ENCODE peak calls at places on chromosomes 16 and 17, in four cellular contexts. One of them, this sample, is unnamed.

GRCh38 chr16:11272921-11273720 is at the start of gene PRM3:
- DNase-seq in H9: no peak
- DNase-seq in K562: no peak
- DNase-seq in endothelial cell of umbilical vein: no peak
- DNase-seq in this sample: no peak

GRCh38 chr16:35398208-35398607 is 1938.8 kb downstream of the TP53TG3F start:
- DNase-seq in H9: no peak
- DNase-seq in K562: no peak
- DNase-seq in endothelial cell of umbilical vein: no peak
- DNase-seq in this sample: no peak

GRCh38 chr16:15574614-15574948 is 68.4 kb downstream of the MARF1 start:
- DNase-seq in H9: no peak
- DNase-seq in K562: no peak
- DNase-seq in endothelial cell of umbilical vein: no peak
- DNase-seq in this sample: no peak

GRCh38 chr17:74008196-74008595 is 195.3 kb upstream of the RPL38 start:
- DNase-seq in H9: peak
- DNase-seq in K562: no peak
- DNase-seq in endothelial cell of umbilical vein: no peak
- DNase-seq in this sample: no peak

GRCh38 chr17:63344383-63344782 is 101.7 kb downstream of the CYB561 start:
- DNase-seq in H9: no peak
- DNase-seq in K562: no peak
- DNase-seq in endothelial cell of umbilical vein: no peak
- DNase-seq in this sample: no peak

GRCh38 chr17:72030067-72030899 is 90.5 kb upstream of the SOX9 start:
- DNase-seq in H9: peak
- DNase-seq in K562: no peak
- DNase-seq in endothelial cell of umbilical vein: no peak
- DNase-seq in this sample: peak

GRCh38 chr16:50440991-50441390 is 72.2 kb upstream of the BRD7 start:
- DNase-seq in H9: no peak
- DNase-seq in K562: no peak
- DNase-seq in endothelial cell of umbilical vein: no peak
- DNase-seq in this sample: no peak

GRCh38 chr16:57704905-57705852 is 10.6 kb downstream of the DRC7 start:
- DNase-seq in H9: no peak
- DNase-seq in K562: no peak
- DNase-seq in endothelial cell of umbilical vein: no peak
- DNase-seq in this sample: no peak

GRCh38 chr17:79985951-79986391 is 49.7 kb downstream of the TBC1D16 start:
- DNase-seq in H9: no peak
- DNase-seq in K562: no peak
- DNase-seq in endothelial cell of umbilical vein: no peak
- DNase-seq in this sample: no peak

GRCh38 chr17:79630821-79631639 is 20.2 kb upstream of the RBFOX3 start:
- DNase-seq in H9: peak
- DNase-seq in K562: no peak
- DNase-seq in endothelial cell of umbilical vein: no peak
- DNase-seq in this sample: no peak

GRCh38 chr17:7626956-7627249 is 718 bp downstream of the SAT2 start:
- DNase-seq in H9: no peak
- DNase-seq in K562: no peak
- DNase-seq in endothelial cell of umbilical vein: no peak
- DNase-seq in this sample: no peak

GRCh38 chr17:57114085-57114673 is 29.1 kb downstream of the AKAP1 start:
- DNase-seq in H9: peak
- DNase-seq in K562: peak
- DNase-seq in endothelial cell of umbilical vein: peak
- DNase-seq in this sample: peak

GRCh38 chr16:14564881-14565687 is 65.0 kb downstream of the PARN start:
- DNase-seq in H9: no peak
- DNase-seq in K562: no peak
- DNase-seq in endothelial cell of umbilical vein: peak
- DNase-seq in this sample: peak

GRCh38 chr17:17343160-17343735 is 40.1 kb downstream of the NT5M start:
- DNase-seq in H9: peak
- DNase-seq in K562: no peak
- DNase-seq in endothelial cell of umbilical vein: no peak
- DNase-seq in this sample: no peak

GRCh38 chr16:59510008-59510424 is 775.9 kb upstream of the GOT2 start:
- DNase-seq in H9: no peak
- DNase-seq in K562: no peak
- DNase-seq in endothelial cell of umbilical vein: no peak
- DNase-seq in this sample: no peak

GRCh38 chr17:4161560-4162221 is 18.7 kb downstream of the CYB5D2 start:
- DNase-seq in H9: no peak
- DNase-seq in K562: peak
- DNase-seq in endothelial cell of umbilical vein: no peak
- DNase-seq in this sample: no peak

GRCh38 chr17:64155090-64155630 is 25.2 kb upstream of the ERN1 start:
- DNase-seq in H9: no peak
- DNase-seq in K562: no peak
- DNase-seq in endothelial cell of umbilical vein: no peak
- DNase-seq in this sample: no peak

GRCh38 chr17:27540300-27541105 is 84.3 kb downstream of the KSR1 start:
- DNase-seq in H9: no peak
- DNase-seq in K562: no peak
- DNase-seq in endothelial cell of umbilical vein: no peak
- DNase-seq in this sample: no peak

GRCh38 chr17:51537996-51538550 is 277.7 kb downstream of the UTP18 start:
- DNase-seq in H9: no peak
- DNase-seq in K562: no peak
- DNase-seq in endothelial cell of umbilical vein: no peak
- DNase-seq in this sample: no peak

GRCh38 chr17:72171703-72172670 is 51.2 kb downstream of the SOX9 start:
- DNase-seq in H9: no peak
- DNase-seq in K562: no peak
- DNase-seq in endothelial cell of umbilical vein: no peak
- DNase-seq in this sample: no peak

GRCh38 chr16:74743668-74744299 is 30.8 kb downstream of the FA2H start:
- DNase-seq in H9: no peak
- DNase-seq in K562: peak
- DNase-seq in endothelial cell of umbilical vein: no peak
- DNase-seq in this sample: no peak

GRCh38 chr16:87843678-87844373 is 25.5 kb downstream of the SLC7A5 start:
- DNase-seq in H9: no peak
- DNase-seq in K562: no peak
- DNase-seq in endothelial cell of umbilical vein: no peak
- DNase-seq in this sample: no peak

GRCh38 chr17:2122641-2123302 is 67.9 kb downstream of the HIC1 start:
- DNase-seq in H9: no peak
- DNase-seq in K562: no peak
- DNase-seq in endothelial cell of umbilical vein: peak
- DNase-seq in this sample: no peak

GRCh38 chr17:16129844-16130243 is 85.5 kb downstream of the NCOR1 start:
- DNase-seq in H9: no peak
- DNase-seq in K562: no peak
- DNase-seq in endothelial cell of umbilical vein: no peak
- DNase-seq in this sample: no peak

GRCh38 chr16:55386534-55387296 is 62.7 kb downstream of the IRX6 start:
- DNase-seq in H9: no peak
- DNase-seq in K562: no peak
- DNase-seq in endothelial cell of umbilical vein: no peak
- DNase-seq in this sample: no peak

DNA sequence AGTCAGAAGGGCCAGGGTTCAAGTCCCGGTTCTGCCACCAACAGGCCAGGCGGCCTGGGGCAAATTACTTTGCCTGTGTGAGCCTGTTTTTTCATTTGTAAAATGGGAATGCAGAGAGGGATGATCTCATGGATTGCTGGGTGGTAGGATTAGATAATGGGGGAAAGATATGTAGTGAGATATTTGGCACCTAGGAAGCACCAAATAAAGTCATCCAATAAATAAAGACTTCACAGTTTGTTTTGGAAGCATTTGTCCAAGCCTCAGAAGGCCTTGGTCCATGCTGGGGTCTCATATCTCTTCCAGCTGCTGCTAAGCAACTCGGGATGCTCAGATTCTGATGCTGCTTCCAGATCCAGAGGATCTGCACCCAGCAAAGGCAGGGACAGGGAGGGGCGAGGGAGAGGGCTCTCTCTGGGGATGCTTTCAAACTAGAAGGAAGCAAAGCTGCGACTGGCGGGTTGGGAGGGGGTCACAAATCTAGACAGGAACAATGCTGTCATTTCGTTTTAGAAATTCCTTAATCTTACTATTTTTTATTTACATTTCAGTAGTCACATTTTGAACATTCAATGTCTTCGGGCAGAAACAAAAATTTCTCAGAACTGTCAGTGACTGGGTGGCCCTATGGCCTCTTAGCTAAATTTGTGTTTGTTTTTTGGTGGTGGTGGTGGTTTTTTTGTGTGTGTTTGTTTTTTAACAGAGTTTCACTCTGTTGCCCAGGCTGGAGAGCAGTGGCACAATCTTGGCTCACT is 114.9 kb upstream of the CDH5 start:
- DNase-seq in H9: no peak
- DNase-seq in K562: no peak
- DNase-seq in endothelial cell of umbilical vein: no peak
- DNase-seq in this sample: no peak
- H3K4me2 ChIP-seq in H9: no peak
- H3K4me2 ChIP-seq in K562: no peak
- H3K4me2 ChIP-seq in endothelial cell of umbilical vein: no peak
- H3K4me2 ChIP-seq in this sample: no peak

GRCh38 chr17:77935121-77935571 is 23.4 kb upstream of the TNRC6C start:
- DNase-seq in H9: peak
- DNase-seq in K562: no peak
- DNase-seq in endothelial cell of umbilical vein: no peak
- DNase-seq in this sample: no peak
- H2AFZ ChIP-seq in H9: no peak
- H2AFZ ChIP-seq in K562: no peak
- H2AFZ ChIP-seq in endothelial cell of umbilical vein: no peak
- H2AFZ ChIP-seq in this sample: no peak

GRCh38 chr17:39169101-39169500 is 3.1 kb upstream of the ARL5C start:
- DNase-seq in H9: no peak
- DNase-seq in K562: no peak
- DNase-seq in endothelial cell of umbilical vein: no peak
- DNase-seq in this sample: no peak

GRCh38 chr17:39169518-39169917 is 3.6 kb upstream of the ARL5C start:
- DNase-seq in H9: no peak
- DNase-seq in K562: no peak
- DNase-seq in endothelial cell of umbilical vein: no peak
- DNase-seq in this sample: no peak

GRCh38 chr17:39166437-39167335 is 725 bp upstream of the ARL5C start:
- DNase-seq in H9: no peak
- DNase-seq in K562: no peak
- DNase-seq in endothelial cell of umbilical vein: no peak
- DNase-seq in this sample: no peak

GRCh38 chr17:39165844-39166349 is at the start of gene ARL5C:
- DNase-seq in H9: no peak
- DNase-seq in K562: no peak
- DNase-seq in endothelial cell of umbilical vein: no peak
- DNase-seq in this sample: no peak

GRCh38 chr17:39167492-39167891 is 1.5 kb upstream of the ARL5C start:
- DNase-seq in H9: no peak
- DNase-seq in K562: no peak
- DNase-seq in endothelial cell of umbilical vein: no peak
- DNase-seq in this sample: peak
- H3K4me2 ChIP-seq in H9: no peak
- H3K4me2 ChIP-seq in K562: no peak
- H3K4me2 ChIP-seq in endothelial cell of umbilical vein: no peak
- H3K4me2 ChIP-seq in this sample: peak

GRCh38 chr17:65393514-65393913 is 167.9 kb downstream of the AXIN2 start:
- DNase-seq in H9: no peak
- DNase-seq in K562: no peak
- DNase-seq in endothelial cell of umbilical vein: no peak
- DNase-seq in this sample: no peak
- H2AFZ ChIP-seq in H9: no peak
- H2AFZ ChIP-seq in K562: no peak
- H2AFZ ChIP-seq in endothelial cell of umbilical vein: no peak
- H2AFZ ChIP-seq in this sample: no peak

DNA sequence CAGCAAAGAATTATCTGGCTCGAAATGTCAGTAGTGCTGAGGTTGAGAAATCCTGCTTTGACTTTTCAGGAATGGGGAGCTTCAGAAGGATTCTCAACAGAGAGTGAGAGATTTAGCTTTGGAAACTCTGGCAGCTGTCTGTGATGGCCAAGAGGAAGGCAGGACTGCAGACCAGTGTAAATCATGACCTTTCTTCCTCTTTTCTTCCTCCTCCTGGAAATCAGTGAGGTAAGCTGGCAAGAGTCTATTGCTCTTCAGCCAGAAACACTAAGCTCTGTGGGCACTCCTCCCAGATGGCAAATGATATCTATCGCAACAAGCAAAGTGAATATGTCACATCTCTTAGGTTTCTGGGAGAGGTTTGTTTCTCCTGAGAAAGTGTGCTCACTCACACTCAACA is 8.4 kb upstream of the IL4R start:
- DNase-seq in H9: no peak
- DNase-seq in K562: no peak
- DNase-seq in endothelial cell of umbilical vein: peak
- DNase-seq in this sample: no peak
- H3K4me2 ChIP-seq in H9: no peak
- H3K4me2 ChIP-seq in K562: no peak
- H3K4me2 ChIP-seq in endothelial cell of umbilical vein: no peak
- H3K4me2 ChIP-seq in this sample: no peak

GRCh38 chr17:68011199-68011665 is 15.0 kb upstream of the C17orf58 start:
- DNase-seq in H9: peak
- DNase-seq in K562: peak
- DNase-seq in endothelial cell of umbilical vein: peak
- DNase-seq in this sample: peak
- H2AFZ ChIP-seq in H9: no peak
- H2AFZ ChIP-seq in K562: peak
- H2AFZ ChIP-seq in endothelial cell of umbilical vein: peak
- H2AFZ ChIP-seq in this sample: peak

GRCh38 chr17:75764711-75765421 is at the start of gene GALK1:
- DNase-seq in H9: peak
- DNase-seq in K562: peak
- DNase-seq in endothelial cell of umbilical vein: peak
- DNase-seq in this sample: peak

GRCh38 chr17:75769536-75769935 is 4.5 kb upstream of the GALK1 start:
- DNase-seq in H9: no peak
- DNase-seq in K562: no peak
- DNase-seq in endothelial cell of umbilical vein: no peak
- DNase-seq in this sample: no peak

GRCh38 chr17:75765981-75766380 is 989 bp upstream of the GALK1 start:
- DNase-seq in H9: peak
- DNase-seq in K562: no peak
- DNase-seq in endothelial cell of umbilical vein: no peak
- DNase-seq in this sample: no peak

GRCh38 chr17:75764417-75764710 is 628 bp downstream of the GALK1 start:
- DNase-seq in H9: no peak
- DNase-seq in K562: no peak
- DNase-seq in endothelial cell of umbilical vein: no peak
- DNase-seq in this sample: no peak

GRCh38 chr17:75767881-75768280 is 2.9 kb upstream of the GALK1 start:
- DNase-seq in H9: no peak
- DNase-seq in K562: no peak
- DNase-seq in endothelial cell of umbilical vein: no peak
- DNase-seq in this sample: no peak
- H3K4me2 ChIP-seq in H9: no peak
- H3K4me2 ChIP-seq in K562: no peak
- H3K4me2 ChIP-seq in endothelial cell of umbilical vein: no peak
- H3K4me2 ChIP-seq in this sample: no peak

This sample was measured in MM.1S.